ENCODE peak calls at places on chromosomes 5 and 9, in ten cellular contexts. V, R, Z, K, U, X, O, I, H and P are unnamed samples.

GRCh38 chr5:139543423-139543991 is 17.6 kb upstream of the UBE2D2 start:
- DNase-seq in U (peak), H (no peak), R (no peak), X (peak), K (peak), V (peak), Z (peak), I (no peak), O (no peak), P (no peak)

GRCh38 chr5:69024241-69024651 is 69.6 kb upstream of the SLC30A5 start:
- DNase-seq in V (peak), O (peak), X (no peak), R (peak), H (peak), I (no peak), U (no peak), K (peak), Z (no peak), P (peak)

GRCh38 chr9:117516676-117517632 is 102.1 kb upstream of the ASTN2 start:
- DNase-seq in Z (no peak), X (no peak), H (no peak), U (no peak), K (no peak), I (no peak), R (no peak), V (no peak), O (no peak), P (no peak)

GRCh38 chr5:135269828-135270545 is 129.0 kb downstream of the MACROH2A1 start:
- DNase-seq in O (no peak), H (peak), X (no peak), V (no peak), R (no peak), K (peak), Z (no peak), U (no peak), I (no peak), P (no peak)

GRCh38 chr5:119435436-119436132 is 16.7 kb upstream of the HSD17B4 start:
- DNase-seq in O (peak), H (peak), K (peak), Z (peak), X (peak), V (peak), I (peak), U (peak), R (peak), P (no peak)

GRCh38 chr9:110615526-110615925 is 36.0 kb upstream of the SVEP1 start:
- DNase-seq in Z (no peak), K (peak), H (peak), I (no peak), X (no peak), V (no peak), O (no peak), R (no peak), U (no peak), P (no peak)

GRCh38 chr5:131810510-131811249 is 13.9 kb upstream of the FNIP1 start:
- DNase-seq in R (peak), O (peak), H (peak), K (peak), I (no peak), Z (no peak), X (no peak), V (no peak), U (no peak), P (no peak)

GRCh38 chr5:55096860-55097259 is 5.6 kb upstream of the GZMA start:
- DNase-seq in O (no peak), R (no peak), H (no peak), K (no peak), Z (peak), I (no peak), X (no peak), U (no peak), V (no peak), P (no peak)

GRCh38 chr5:140093866-140094265 is 20.0 kb upstream of the PURA start:
- DNase-seq in V (no peak), R (no peak), K (no peak), O (no peak), U (no peak), I (no peak), H (no peak), X (no peak), Z (no peak), P (no peak)

GRCh38 chr5:174610968-174611367 is 113.4 kb upstream of the MSX2 start:
- DNase-seq in X (no peak), K (peak), Z (no peak), U (no peak), I (no peak), O (no peak), R (no peak), V (no peak), H (peak), P (no peak)

GRCh38 chr9:95097279-95097678 is 220.2 kb downstream of the FANCC start:
- DNase-seq in I (no peak), U (no peak), X (no peak), H (no peak), O (no peak), V (no peak), K (no peak), Z (no peak), R (no peak), P (no peak)

GRCh38 chr5:170755679-170756456 is 27.7 kb upstream of the GABRP start:
- DNase-seq in K (no peak), X (no peak), Z (no peak), O (no peak), U (peak), V (no peak), I (no peak), H (no peak), R (peak), P (peak)

GRCh38 chr5:65828022-65828421 is 98.4 kb upstream of the ERBIN start:
- DNase-seq in K (no peak), H (no peak), I (no peak), O (no peak), X (no peak), U (no peak), R (no peak), V (no peak), Z (no peak), P (no peak)

GRCh38 chr9:133107961-133108793 is 12.9 kb downstream of the RALGDS start:
- DNase-seq in R (no peak), V (no peak), X (no peak), H (no peak), Z (no peak), I (no peak), K (no peak), O (no peak), U (peak), P (no peak)

GRCh38 chr5:134003957-134004625 is 684 bp downstream of the VDAC1 start:
- DNase-seq in R (peak), Z (no peak), I (no peak), H (peak), X (no peak), U (peak), O (peak), V (peak), K (peak), P (no peak)

GRCh38 chr5:94240616-94241287 is 377.7 kb downstream of the KIAA0825 start:
- DNase-seq in I (no peak), U (peak), V (no peak), R (no peak), Z (no peak), X (no peak), O (no peak), H (peak), K (peak), P (peak)

GRCh38 chr9:127979333-127980055 is 1.3 kb downstream of the EEIG1 start:
- DNase-seq in U (peak), R (peak), Z (no peak), V (peak), K (peak), I (no peak), O (peak), X (no peak), H (peak), P (peak)

GRCh38 chr9:125659954-125660353 is 47.1 kb downstream of the MAPKAP1 start:
- DNase-seq in X (no peak), Z (no peak), R (no peak), I (peak), H (peak), V (no peak), K (peak), O (peak), U (no peak), P (no peak)

GRCh38 chr5:90954951-90955635 is 396.5 kb downstream of the ADGRV1 start:
- DNase-seq in H (no peak), I (no peak), R (no peak), V (no peak), O (no peak), X (no peak), K (no peak), Z (no peak), U (no peak), P (no peak)

GRCh38 chr5:74657165-74657564 is 16.6 kb upstream of the ENC1 start:
- DNase-seq in K (no peak), R (no peak), X (no peak), Z (no peak), H (no peak), V (no peak), U (no peak), O (no peak), I (no peak), P (no peak)

GRCh38 chr5:58887721-58888409 is 305.0 kb downstream of the RAB3C start:
- DNase-seq in X (no peak), R (no peak), Z (no peak), O (no peak), U (peak), I (no peak), K (peak), V (no peak), H (peak), P (no peak)

GRCh38 chr5:170184007-170184687 is 48.6 kb upstream of the C5orf58 start:
- DNase-seq in K (peak), H (peak), I (no peak), X (peak), O (peak), U (peak), V (peak), Z (no peak), R (peak), P (no peak)